ENCODE peak calls at places on chromosomes 6 and 20, in four cellular contexts. One of them, this sample, is unnamed.

GRCh38 chr6:5459346-5459745 is 198.0 kb downstream of the FARS2 start:
- DNase-seq in H1: no peak
- DNase-seq in GM12878: no peak
- DNase-seq in K562: no peak
- DNase-seq in this sample: no peak

GRCh38 chr20:3633913-3634478 is 29.2 kb downstream of the GFRA4 start:
- DNase-seq in H1: no peak
- DNase-seq in GM12878: no peak
- DNase-seq in K562: no peak
- DNase-seq in this sample: no peak

GRCh38 chr6:82183642-82184282 is 63.8 kb downstream of the IBTK start:
- DNase-seq in H1: no peak
- DNase-seq in GM12878: no peak
- DNase-seq in K562: no peak
- DNase-seq in this sample: no peak

GRCh38 chr20:62182469-62183425 is at the start of gene MTG2:
- DNase-seq in H1: peak
- DNase-seq in GM12878: peak
- DNase-seq in K562: peak
- DNase-seq in this sample: peak

GRCh38 chr6:2063547-2063946 is 181.9 kb downstream of the GMDS start:
- DNase-seq in H1: no peak
- DNase-seq in GM12878: no peak
- DNase-seq in K562: no peak
- DNase-seq in this sample: no peak

GRCh38 chr6:89359561-89359960 is 7.0 kb upstream of the UBE2J1 start:
- DNase-seq in H1: no peak
- DNase-seq in GM12878: no peak
- DNase-seq in K562: no peak
- DNase-seq in this sample: no peak

GRCh38 chr6:149334682-149335160 is 17.2 kb downstream of the TAB2 start:
- DNase-seq in H1: no peak
- DNase-seq in GM12878: no peak
- DNase-seq in K562: no peak
- DNase-seq in this sample: no peak

GRCh38 chr6:38436726-38437465 is 202.8 kb downstream of the BTBD9 start:
- DNase-seq in H1: no peak
- DNase-seq in GM12878: no peak
- DNase-seq in K562: no peak
- DNase-seq in this sample: no peak

GRCh38 chr6:35727206-35727934 is 9.5 kb upstream of the ARMC12 start:
- DNase-seq in H1: peak
- DNase-seq in GM12878: no peak
- DNase-seq in K562: peak
- DNase-seq in this sample: peak

GRCh38 chr20:22523128-22523498 is 61.3 kb downstream of the FOXA2 start:
- DNase-seq in H1: peak
- DNase-seq in GM12878: no peak
- DNase-seq in K562: no peak
- DNase-seq in this sample: no peak

GRCh38 chr6:36362551-36363389 is 24.7 kb downstream of the ETV7 start:
- DNase-seq in H1: no peak
- DNase-seq in GM12878: no peak
- DNase-seq in K562: no peak
- DNase-seq in this sample: no peak

GRCh38 chr6:147941143-147941542 is 401.5 kb upstream of the SASH1 start:
- DNase-seq in H1: no peak
- DNase-seq in GM12878: no peak
- DNase-seq in K562: no peak
- DNase-seq in this sample: no peak

GRCh38 chr20:54255157-54255556 is 47.3 kb downstream of the PFDN4 start:
- DNase-seq in H1: no peak
- DNase-seq in GM12878: no peak
- DNase-seq in K562: no peak
- DNase-seq in this sample: no peak

GRCh38 chr6:84274856-84275255 is 47.4 kb upstream of the CEP162 start:
- DNase-seq in H1: no peak
- DNase-seq in GM12878: no peak
- DNase-seq in K562: no peak
- DNase-seq in this sample: no peak

GRCh38 chr6:116611020-116611419 is 5.3 kb upstream of the RSPH4A start:
- DNase-seq in H1: no peak
- DNase-seq in GM12878: no peak
- DNase-seq in K562: no peak
- DNase-seq in this sample: no peak

GRCh38 chr6:2158596-2159271 is 86.7 kb downstream of the GMDS start:
- DNase-seq in H1: peak
- DNase-seq in GM12878: no peak
- DNase-seq in K562: peak
- DNase-seq in this sample: no peak

GRCh38 chr20:47686545-47686944 is 98.7 kb downstream of the SULF2 start:
- DNase-seq in H1: no peak
- DNase-seq in GM12878: no peak
- DNase-seq in K562: no peak
- DNase-seq in this sample: no peak

GRCh38 chr6:71197267-71197666 is 91.3 kb upstream of the OGFRL1 start:
- DNase-seq in H1: no peak
- DNase-seq in GM12878: no peak
- DNase-seq in K562: no peak
- DNase-seq in this sample: no peak

GRCh38 chr6:71199796-71200195 is 88.8 kb upstream of the OGFRL1 start:
- DNase-seq in H1: no peak
- DNase-seq in GM12878: no peak
- DNase-seq in K562: no peak
- DNase-seq in this sample: no peak

GRCh38 chr6:71194730-71195129 is 93.9 kb upstream of the OGFRL1 start:
- DNase-seq in H1: no peak
- DNase-seq in GM12878: no peak
- DNase-seq in K562: no peak
- DNase-seq in this sample: no peak

GRCh38 chr6:71198908-71199307 is 89.7 kb upstream of the OGFRL1 start:
- DNase-seq in H1: no peak
- DNase-seq in GM12878: no peak
- DNase-seq in K562: no peak
- DNase-seq in this sample: no peak

DNA sequence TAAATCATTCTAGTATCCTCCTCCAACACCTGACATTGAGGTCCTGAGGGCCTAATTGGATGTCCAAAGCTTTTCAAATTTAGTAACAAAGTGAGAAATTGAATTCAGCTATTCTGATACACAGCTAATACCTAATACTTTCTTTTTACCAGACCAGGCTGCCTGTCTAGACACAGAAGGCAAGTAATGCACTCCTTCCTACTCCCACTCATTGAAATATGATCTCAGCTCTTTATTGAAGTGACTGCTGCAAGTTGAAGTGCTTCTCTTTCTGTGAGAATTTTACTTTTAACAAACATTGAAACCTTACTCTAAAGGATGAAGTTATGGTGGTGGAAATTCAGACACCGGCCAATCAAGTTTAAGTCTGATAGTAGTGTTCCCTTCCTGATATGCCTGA is 90.8 kb upstream of the OGFRL1 start:
- DNase-seq in H1: no peak
- DNase-seq in GM12878: no peak
- DNase-seq in K562: no peak
- DNase-seq in this sample: no peak
- TF ChIP-seq CREB1 in H1: no peak
- TF ChIP-seq CREB1 in GM12878: no peak
- TF ChIP-seq CREB1 in K562: no peak
- TF ChIP-seq CREB1 in this sample: no peak

GRCh38 chr20:18176318-18176785 is 38.7 kb downstream of the KAT14 start:
- DNase-seq in H1: peak
- DNase-seq in GM12878: no peak
- DNase-seq in K562: no peak
- DNase-seq in this sample: peak
- TF ChIP-seq RAD21 in H1: peak
- TF ChIP-seq RAD21 in GM12878: no peak
- TF ChIP-seq RAD21 in K562: no peak
- TF ChIP-seq RAD21 in this sample: no peak

GRCh38 chr6:44146685-44147084 is 11.9 kb upstream of the CAPN11 start:
- DNase-seq in H1: no peak
- DNase-seq in GM12878: no peak
- DNase-seq in K562: no peak
- DNase-seq in this sample: no peak

GRCh38 chr6:44148306-44148705 is 10.3 kb upstream of the CAPN11 start:
- DNase-seq in H1: no peak
- DNase-seq in GM12878: no peak
- DNase-seq in K562: no peak
- DNase-seq in this sample: no peak

GRCh38 chr6:44149369-44150012 is 9.1 kb upstream of the CAPN11 start:
- DNase-seq in H1: no peak
- DNase-seq in GM12878: no peak
- DNase-seq in K562: no peak
- DNase-seq in this sample: no peak

GRCh38 chr6:44145839-44146238 is 12.8 kb upstream of the CAPN11 start:
- DNase-seq in H1: no peak
- DNase-seq in GM12878: no peak
- DNase-seq in K562: no peak
- DNase-seq in this sample: no peak

DNA sequence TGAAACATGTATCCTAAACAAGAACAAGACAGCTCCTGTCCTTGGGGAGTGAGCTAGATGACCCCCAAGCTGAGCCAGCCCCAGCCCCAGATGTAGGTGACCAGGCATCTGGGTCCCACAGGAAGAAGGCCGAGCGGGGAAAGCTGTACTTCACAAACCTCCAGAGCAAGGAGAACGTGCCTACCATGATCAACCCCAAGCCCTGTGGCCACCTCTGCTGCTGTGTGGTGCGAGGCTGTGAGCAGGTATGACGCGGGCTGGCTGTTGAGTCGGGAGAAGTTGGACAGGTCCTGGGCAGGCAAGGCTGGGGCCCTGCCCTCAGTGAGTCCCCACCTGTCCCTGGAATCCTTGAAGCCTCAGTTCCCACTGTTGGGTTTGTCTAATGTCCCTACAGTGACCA is 11.4 kb upstream of the CAPN11 start:
- DNase-seq in H1: no peak
- DNase-seq in GM12878: no peak
- DNase-seq in K562: no peak
- DNase-seq in this sample: no peak
- TF ChIP-seq CHD2 in H1: no peak
- TF ChIP-seq CHD2 in GM12878: no peak
- TF ChIP-seq CHD2 in K562: no peak
- TF ChIP-seq CHD2 in this sample: no peak

DNA sequence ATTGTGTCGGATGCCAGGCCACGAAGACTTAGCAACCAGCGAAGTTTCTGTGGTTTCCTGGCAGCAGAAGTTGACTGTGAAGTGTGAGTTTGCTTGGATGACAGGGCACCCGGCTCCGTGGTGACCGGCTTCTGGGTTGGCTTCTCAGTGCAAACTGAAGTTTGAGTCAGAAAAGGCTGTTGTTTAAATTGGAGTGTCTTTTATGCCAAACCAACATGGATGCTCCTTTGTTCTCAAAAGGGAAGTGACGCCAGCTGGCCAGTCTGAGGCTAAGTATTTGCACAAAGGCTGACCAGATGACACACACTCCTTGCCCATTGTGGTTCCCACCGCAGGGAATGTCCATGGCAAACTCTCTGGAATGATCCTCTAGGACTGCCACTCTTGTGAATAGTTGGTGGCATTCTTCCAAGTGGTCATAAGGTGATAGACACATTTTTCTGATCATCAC is 164.8 kb upstream of the QKI start:
- DNase-seq in H1: no peak
- DNase-seq in GM12878: no peak
- DNase-seq in K562: no peak
- DNase-seq in this sample: no peak
- TF ChIP-seq CREB1 in H1: no peak
- TF ChIP-seq CREB1 in GM12878: no peak
- TF ChIP-seq CREB1 in K562: no peak
- TF ChIP-seq CREB1 in this sample: no peak

GRCh38 chr20:49172413-49172812 is 15.7 kb downstream of the STAU1 start:
- DNase-seq in H1: no peak
- DNase-seq in GM12878: no peak
- DNase-seq in K562: no peak
- DNase-seq in this sample: no peak
- TF ChIP-seq RAD21 in H1: no peak
- TF ChIP-seq RAD21 in GM12878: no peak
- TF ChIP-seq RAD21 in K562: no peak
- TF ChIP-seq RAD21 in this sample: no peak

GRCh38 chr20:24566656-24567055 is 97.2 kb downstream of the SYNDIG1 start:
- DNase-seq in H1: no peak
- DNase-seq in GM12878: no peak
- DNase-seq in K562: no peak
- DNase-seq in this sample: no peak
- TF ChIP-seq CHD2 in H1: no peak
- TF ChIP-seq CHD2 in GM12878: no peak
- TF ChIP-seq CHD2 in K562: no peak
- TF ChIP-seq CHD2 in this sample: no peak

DNA sequence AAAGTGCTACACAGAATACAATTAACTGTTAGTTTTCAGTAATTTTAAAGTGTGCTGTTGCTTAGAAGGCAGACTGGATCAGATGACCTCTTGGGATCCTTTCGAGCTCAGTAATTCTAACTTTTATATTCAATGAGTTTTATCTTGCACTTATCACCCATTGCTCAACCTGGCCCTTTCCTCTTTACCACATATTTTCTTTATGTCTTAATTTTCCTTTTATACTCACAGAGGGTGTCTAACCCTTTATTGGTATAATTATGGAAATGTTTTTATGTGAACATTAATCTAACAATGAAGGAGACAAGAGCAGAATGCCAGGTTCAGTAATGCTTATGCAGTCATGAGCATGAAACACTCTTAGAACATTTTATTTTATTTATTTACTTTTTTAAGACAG is 39.7 kb upstream of the CARMIL1 start:
- DNase-seq in H1: no peak
- DNase-seq in GM12878: no peak
- DNase-seq in K562: no peak
- DNase-seq in this sample: no peak
- TF ChIP-seq CREB1 in H1: no peak
- TF ChIP-seq CREB1 in GM12878: no peak
- TF ChIP-seq CREB1 in K562: no peak
- TF ChIP-seq CREB1 in this sample: no peak

This sample was measured in HepG2.